ENCODE peak calls at places on chromosomes 16 and 17, in seven cellular contexts. One of them, this sample, is unnamed.

GRCh38 chr16:83113317-83113716 is 486.5 kb downstream of the CDH13 start:
- DNase-seq in fibroblast of lung: peak
- DNase-seq in IMR-90: peak
- DNase-seq in CD8-positive, alpha-beta memory T cell: no peak
- DNase-seq in EL: peak
- DNase-seq in Kasumi-1: no peak
- DNase-seq in aorta: no peak
- DNase-seq in this sample: no peak

GRCh38 chr16:70418274-70418992 is 20.5 kb downstream of the ST3GAL2 start:
- DNase-seq in aorta: no peak
- DNase-seq in EL: no peak
- DNase-seq in CD8-positive, alpha-beta memory T cell: no peak
- DNase-seq in Kasumi-1: no peak
- DNase-seq in fibroblast of lung: no peak
- DNase-seq in IMR-90: no peak
- DNase-seq in this sample: no peak

GRCh38 chr17:30271102-30271501 is 20.6 kb downstream of the BLMH start:
- DNase-seq in IMR-90: peak
- DNase-seq in EL: peak
- DNase-seq in Kasumi-1: no peak
- DNase-seq in CD8-positive, alpha-beta memory T cell: no peak
- DNase-seq in aorta: no peak
- DNase-seq in fibroblast of lung: peak
- DNase-seq in this sample: no peak

GRCh38 chr16:53417011-53417410 is 17.3 kb upstream of the RBL2 start:
- DNase-seq in fibroblast of lung: peak
- DNase-seq in IMR-90: peak
- DNase-seq in Kasumi-1: no peak
- DNase-seq in CD8-positive, alpha-beta memory T cell: no peak
- DNase-seq in aorta: no peak
- DNase-seq in EL: peak
- DNase-seq in this sample: no peak

GRCh38 chr16:64391009-64391663 is 730.7 kb downstream of the CDH11 start:
- DNase-seq in EL: peak
- DNase-seq in CD8-positive, alpha-beta memory T cell: no peak
- DNase-seq in IMR-90: peak
- DNase-seq in fibroblast of lung: peak
- DNase-seq in aorta: no peak
- DNase-seq in Kasumi-1: no peak
- DNase-seq in this sample: no peak

GRCh38 chr17:47265983-47266541 is 12.4 kb downstream of the ITGB3 start:
- DNase-seq in EL: peak
- DNase-seq in aorta: no peak
- DNase-seq in Kasumi-1: no peak
- DNase-seq in CD8-positive, alpha-beta memory T cell: no peak
- DNase-seq in fibroblast of lung: peak
- DNase-seq in IMR-90: peak
- DNase-seq in this sample: no peak

GRCh38 chr17:7440823-7441174 is 1.5 kb downstream of the FGF11 start:
- DNase-seq in aorta: peak
- DNase-seq in IMR-90: no peak
- DNase-seq in EL: peak
- DNase-seq in fibroblast of lung: no peak
- DNase-seq in CD8-positive, alpha-beta memory T cell: no peak
- DNase-seq in Kasumi-1: no peak
- DNase-seq in this sample: no peak

GRCh38 chr17:7709031-7709430 is 4.0 kb downstream of the EFNB3 start:
- DNase-seq in EL: no peak
- DNase-seq in fibroblast of lung: no peak
- DNase-seq in CD8-positive, alpha-beta memory T cell: no peak
- DNase-seq in IMR-90: no peak
- DNase-seq in aorta: no peak
- DNase-seq in Kasumi-1: no peak
- DNase-seq in this sample: no peak

GRCh38 chr17:67289174-67289876 is 44.3 kb upstream of the HELZ start:
- DNase-seq in CD8-positive, alpha-beta memory T cell: no peak
- DNase-seq in EL: peak
- DNase-seq in Kasumi-1: no peak
- DNase-seq in fibroblast of lung: peak
- DNase-seq in aorta: peak
- DNase-seq in IMR-90: peak
- DNase-seq in this sample: no peak

GRCh38 chr17:1907818-1908698 is 78.3 kb downstream of the RPA1 start:
- DNase-seq in IMR-90: peak
- DNase-seq in Kasumi-1: no peak
- DNase-seq in CD8-positive, alpha-beta memory T cell: no peak
- DNase-seq in EL: peak
- DNase-seq in fibroblast of lung: peak
- DNase-seq in aorta: no peak
- DNase-seq in this sample: no peak

GRCh38 chr17:37833237-37833859 is 88.5 kb upstream of the HNF1B start:
- DNase-seq in CD8-positive, alpha-beta memory T cell: no peak
- DNase-seq in EL: no peak
- DNase-seq in Kasumi-1: no peak
- DNase-seq in fibroblast of lung: no peak
- DNase-seq in IMR-90: no peak
- DNase-seq in aorta: peak
- DNase-seq in this sample: no peak

GRCh38 chr16:48608452-48608851 is 1.5 kb downstream of the N4BP1 start:
- DNase-seq in IMR-90: no peak
- DNase-seq in aorta: no peak
- DNase-seq in fibroblast of lung: no peak
- DNase-seq in Kasumi-1: no peak
- DNase-seq in CD8-positive, alpha-beta memory T cell: no peak
- DNase-seq in EL: peak
- DNase-seq in this sample: no peak

GRCh38 chr17:2101448-2102257 is 46.8 kb downstream of the HIC1 start:
- DNase-seq in fibroblast of lung: no peak
- DNase-seq in IMR-90: no peak
- DNase-seq in CD8-positive, alpha-beta memory T cell: no peak
- DNase-seq in aorta: peak
- DNase-seq in Kasumi-1: peak
- DNase-seq in EL: no peak
- DNase-seq in this sample: peak

GRCh38 chr17:72587773-72588511 is 467.1 kb downstream of the SOX9 start:
- DNase-seq in IMR-90: peak
- DNase-seq in EL: no peak
- DNase-seq in aorta: no peak
- DNase-seq in Kasumi-1: no peak
- DNase-seq in CD8-positive, alpha-beta memory T cell: no peak
- DNase-seq in fibroblast of lung: peak
- DNase-seq in this sample: no peak

GRCh38 chr17:16491703-16492612 is at the start of gene LRRC75A:
- DNase-seq in IMR-90: peak
- DNase-seq in fibroblast of lung: peak
- DNase-seq in aorta: peak
- DNase-seq in CD8-positive, alpha-beta memory T cell: peak
- DNase-seq in EL: peak
- DNase-seq in Kasumi-1: no peak
- DNase-seq in this sample: peak

GRCh38 chr16:58678269-58678668 is 6.3 kb downstream of the SLC38A7 start:
- DNase-seq in CD8-positive, alpha-beta memory T cell: no peak
- DNase-seq in IMR-90: no peak
- DNase-seq in aorta: no peak
- DNase-seq in EL: no peak
- DNase-seq in fibroblast of lung: no peak
- DNase-seq in Kasumi-1: no peak
- DNase-seq in this sample: no peak

GRCh38 chr16:83994703-83995102 is 26.7 kb downstream of the NECAB2 start:
- DNase-seq in CD8-positive, alpha-beta memory T cell: no peak
- DNase-seq in Kasumi-1: no peak
- DNase-seq in aorta: peak
- DNase-seq in IMR-90: peak
- DNase-seq in fibroblast of lung: peak
- DNase-seq in EL: no peak
- DNase-seq in this sample: no peak

GRCh38 chr17:61361084-61361483 is 38.6 kb upstream of the TBX2 start:
- DNase-seq in IMR-90: peak
- DNase-seq in Kasumi-1: no peak
- DNase-seq in EL: peak
- DNase-seq in fibroblast of lung: peak
- DNase-seq in aorta: no peak
- DNase-seq in CD8-positive, alpha-beta memory T cell: no peak
- DNase-seq in this sample: no peak

GRCh38 chr17:32660496-32660895 is 173.7 kb downstream of the CDK5R1 start:
- DNase-seq in Kasumi-1: no peak
- DNase-seq in CD8-positive, alpha-beta memory T cell: no peak
- DNase-seq in EL: no peak
- DNase-seq in IMR-90: no peak
- DNase-seq in fibroblast of lung: no peak
- DNase-seq in aorta: no peak
- DNase-seq in this sample: no peak

GRCh38 chr17:66939461-66940114 is 24.9 kb upstream of the CACNG4 start:
- DNase-seq in fibroblast of lung: no peak
- DNase-seq in IMR-90: no peak
- DNase-seq in CD8-positive, alpha-beta memory T cell: no peak
- DNase-seq in aorta: no peak
- DNase-seq in EL: no peak
- DNase-seq in Kasumi-1: no peak
- DNase-seq in this sample: no peak

GRCh38 chr17:64182325-64183012 is 52.5 kb upstream of the ERN1 start:
- DNase-seq in fibroblast of lung: no peak
- DNase-seq in Kasumi-1: no peak
- DNase-seq in IMR-90: no peak
- DNase-seq in aorta: no peak
- DNase-seq in CD8-positive, alpha-beta memory T cell: no peak
- DNase-seq in EL: no peak
- DNase-seq in this sample: no peak

GRCh38 chr17:6862822-6863221 is 31.3 kb upstream of the TEKT1 start:
- DNase-seq in Kasumi-1: no peak
- DNase-seq in EL: no peak
- DNase-seq in IMR-90: no peak
- DNase-seq in CD8-positive, alpha-beta memory T cell: no peak
- DNase-seq in fibroblast of lung: no peak
- DNase-seq in aorta: no peak
- DNase-seq in this sample: no peak

GRCh38 chr17:71423871-71424546 is 696.8 kb upstream of the SOX9 start:
- DNase-seq in fibroblast of lung: no peak
- DNase-seq in IMR-90: peak
- DNase-seq in aorta: no peak
- DNase-seq in Kasumi-1: no peak
- DNase-seq in EL: peak
- DNase-seq in CD8-positive, alpha-beta memory T cell: no peak
- DNase-seq in this sample: no peak

GRCh38 chr17:1484060-1484535 is 8.4 kb downstream of the MYO1C start:
- DNase-seq in Kasumi-1: no peak
- DNase-seq in fibroblast of lung: no peak
- DNase-seq in CD8-positive, alpha-beta memory T cell: no peak
- DNase-seq in aorta: no peak
- DNase-seq in EL: no peak
- DNase-seq in IMR-90: no peak
- DNase-seq in this sample: no peak

GRCh38 chr16:49986351-49987124 is 38.5 kb upstream of the CNEP1R1 start:
- DNase-seq in EL: peak
- DNase-seq in IMR-90: peak
- DNase-seq in fibroblast of lung: peak
- DNase-seq in Kasumi-1: no peak
- DNase-seq in CD8-positive, alpha-beta memory T cell: no peak
- DNase-seq in aorta: peak
- DNase-seq in this sample: no peak

GRCh38 chr16:7140899-7141298 is 191.7 kb upstream of the RBFOX1 start:
- DNase-seq in fibroblast of lung: no peak
- DNase-seq in CD8-positive, alpha-beta memory T cell: no peak
- DNase-seq in Kasumi-1: no peak
- DNase-seq in EL: no peak
- DNase-seq in IMR-90: no peak
- DNase-seq in aorta: no peak
- DNase-seq in this sample: no peak

GRCh38 chr17:43020789-43021738 is 1.1 kb downstream of the VAT1 start:
- DNase-seq in fibroblast of lung: peak
- DNase-seq in Kasumi-1: peak
- DNase-seq in aorta: peak
- DNase-seq in IMR-90: peak
- DNase-seq in EL: peak
- DNase-seq in CD8-positive, alpha-beta memory T cell: no peak
- DNase-seq in this sample: no peak